ENCODE peak calls at places on chromosome 9, in seven cellular contexts. M, C, P, Z, L, W and V are unnamed samples.

GRCh38 chr9:93059097-93059959 is 827 bp downstream of the SUSD3 start:
- DNase-seq in P (no peak), M (peak; percentile 35), W (no peak), Z (no peak), C (no peak), L (no peak), V (no peak)

GRCh38 chr9:113125636-113126035 is 25.2 kb upstream of the SLC31A2 start:
- DNase-seq in C (no peak), P (no peak), L (no peak), W (no peak), M (no peak), Z (no peak), V (no peak)

GRCh38 chr9:84070590-84070989 is 90.0 kb downstream of the RMI1 start:
- DNase-seq in Z (no peak), W (no peak), P (no peak), M (no peak), L (no peak), C (no peak), V (no peak)

GRCh38 chr9:116271991-116272390 is 118.4 kb downstream of the PAPPA start:
- DNase-seq in W (no peak), Z (no peak), L (no peak), M (no peak), C (no peak), P (no peak), V (no peak)

GRCh38 chr9:121551985-121552753 is 52.5 kb upstream of the GGTA1 start:
- DNase-seq in C (no peak), M (no peak), P (no peak), L (no peak), W (no peak), Z (no peak), V (no peak)

GRCh38 chr9:68560131-68560844 is 19.6 kb upstream of the TMEM252 start:
- DNase-seq in M (peak; percentile 31), C (peak; percentile 42), P (peak; percentile 37), L (no peak), W (peak; percentile 84), Z (no peak), V (peak; percentile 53)

GRCh38 chr9:69745716-69746538 is 13.9 kb downstream of the PTAR1 start:
- DNase-seq in M (no peak), Z (no peak), P (no peak), W (peak; percentile 60), C (no peak), L (peak; percentile 21), V (peak; percentile 11)

GRCh38 chr9:19074836-19075235 is 25.6 kb downstream of the RRAGA start:
- DNase-seq in W (no peak), Z (no peak), M (no peak), P (no peak), C (no peak), L (peak; percentile 85), V (no peak)

GRCh38 chr9:99172129-99173091 is 49.3 kb downstream of the ALG2 start:
- DNase-seq in M (no peak), Z (no peak), C (no peak), L (no peak), P (no peak), W (no peak), V (peak; percentile 10)

GRCh38 chr9:7140401-7140800 is 382.6 kb downstream of the KDM4C start:
- DNase-seq in P (no peak), W (no peak), Z (no peak), L (no peak), M (no peak), C (no peak), V (no peak)

GRCh38 chr9:76655121-76655531 is 109.1 kb upstream of the PCA3 start:
- DNase-seq in W (no peak), C (no peak), P (no peak), Z (no peak), M (no peak), L (no peak), V (no peak)

GRCh38 chr9:83699615-83700014 is 8.1 kb downstream of the UBQLN1 start:
- DNase-seq in Z (no peak), C (no peak), W (no peak), L (no peak), M (no peak), P (no peak), V (no peak)

GRCh38 chr9:74942801-74943200 is 9.9 kb downstream of the C9orf40 start:
- DNase-seq in Z (no peak), L (peak; percentile 19), W (no peak), P (no peak), M (peak; percentile 30), C (no peak), V (no peak)

GRCh38 chr9:95313010-95313498 is 4.5 kb downstream of the FANCC start:
- DNase-seq in P (peak; percentile 85), L (peak; percentile 72), W (peak; percentile 58), M (no peak), Z (no peak), C (peak; percentile 36), V (peak; percentile 95)

GRCh38 chr9:77764894-77765780 is 117.0 kb upstream of the GNA14 start:
- DNase-seq in W (peak; percentile 84), Z (no peak), C (no peak), M (no peak), P (no peak), L (peak; percentile 48), V (peak; percentile 15)

GRCh38 chr9:121266906-121267650 is 884 bp upstream of the GSN start:
- DNase-seq in P (no peak), C (no peak), L (no peak), M (no peak), Z (no peak), W (no peak), V (no peak)

GRCh38 chr9:77876091-77876490 is 155.5 kb downstream of the GNAQ start:
- DNase-seq in C (peak; percentile 19), P (no peak), Z (no peak), W (peak; percentile 67), M (no peak), L (no peak), V (peak; percentile 16)

GRCh38 chr9:83544002-83544698 is 5.9 kb upstream of the FRMD3 start:
- DNase-seq in L (peak; percentile 79), W (peak; percentile 90), M (no peak), P (no peak), Z (peak; percentile 8), C (peak; percentile 39), V (peak; percentile 69)

GRCh38 chr9:4062966-4063365 is 236.9 kb downstream of the GLIS3 start:
- DNase-seq in C (no peak), P (no peak), M (no peak), Z (no peak), L (peak; percentile 52), W (peak; percentile 60), V (no peak)

GRCh38 chr9:114370251-114370984 is 17.4 kb downstream of the AKNA start:
- DNase-seq in M (no peak), W (no peak), P (no peak), L (no peak), C (no peak), Z (no peak), V (no peak)

GRCh38 chr9:96487949-96488348 is 38.0 kb downstream of the HABP4 start:
- DNase-seq in M (no peak), C (peak; percentile 88), P (no peak), W (peak; percentile 16), L (no peak), Z (no peak), V (no peak)

GRCh38 chr9:115551396-115551795 is 433.4 kb upstream of the TNC start:
- DNase-seq in L (no peak), C (no peak), M (no peak), W (peak; percentile 60), Z (no peak), P (no peak), V (no peak)

DNA sequence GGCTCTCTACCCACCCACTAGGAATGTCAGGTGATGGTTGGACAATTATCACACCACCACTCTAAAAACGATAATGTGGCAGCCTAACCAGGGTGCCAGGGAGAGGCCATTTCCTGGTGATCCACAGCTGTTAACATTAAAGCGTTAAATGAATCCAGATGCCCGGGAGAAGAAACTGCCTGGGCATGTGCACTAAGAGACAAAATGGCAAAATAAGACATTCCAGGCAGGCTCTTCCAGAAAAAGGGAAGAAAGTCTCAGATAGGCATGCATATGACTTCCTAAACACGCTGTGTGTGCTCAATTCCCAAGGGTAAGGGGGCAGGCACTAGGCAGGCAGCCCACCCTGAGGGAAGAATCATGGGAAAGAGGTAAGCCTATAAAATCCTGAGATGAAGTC is 4.6 kb upstream of the TXN start:
- DNase-seq in W (no peak), P (no peak), L (no peak), Z (no peak), C (no peak), M (no peak), V (no peak)
- H3K4me3 ChIP-seq in W (no peak overlapping the region), P (no peak overlapping the region), L (no peak overlapping the region), Z (no peak overlapping the region), C (no peak overlapping the region), M (no peak overlapping the region), V (no peak overlapping the region)

GRCh38 chr9:132788378-132788777 is 89.7 kb downstream of the AK8 start:
- DNase-seq in Z (no peak), L (no peak), P (no peak), C (no peak), W (no peak), M (no peak), V (no peak)
- H3K4me3 ChIP-seq in Z (no peak overlapping the region), L (no peak overlapping the region), P (no peak overlapping the region), C (no peak overlapping the region), W (no peak overlapping the region), M (no peak overlapping the region), V (no peak overlapping the region)

GRCh38 chr9:126113176-126113575 is 213.5 kb upstream of the MVB12B start:
- DNase-seq in C (no peak), L (no peak), Z (no peak), P (no peak), M (no peak), W (no peak), V (no peak)

GRCh38 chr9:126111556-126111955 is 215.1 kb upstream of the MVB12B start:
- DNase-seq in W (no peak), M (no peak), L (no peak), Z (no peak), C (no peak), P (no peak), V (no peak)

GRCh38 chr9:126113756-126114408 is 212.7 kb upstream of the MVB12B start:
- DNase-seq in P (no peak), L (no peak), C (no peak), M (no peak), W (no peak), Z (no peak), V (no peak)

GRCh38 chr9:126114409-126114760 is 212.2 kb upstream of the MVB12B start:
- DNase-seq in C (no peak), Z (no peak), W (no peak), P (no peak), L (no peak), M (no peak), V (no peak)

GRCh38 chr9:126112135-126112720 is 214.4 kb upstream of the MVB12B start:
- DNase-seq in M (no peak), L (no peak), P (no peak), C (no peak), W (no peak), Z (no peak), V (peak; percentile 16)
- H3K4me3 ChIP-seq in M (no peak overlapping the region), L (no peak overlapping the region), P (no peak overlapping the region), C (no peak overlapping the region), W (no peak overlapping the region), Z (no peak overlapping the region), V (no peak overlapping the region)

DNA sequence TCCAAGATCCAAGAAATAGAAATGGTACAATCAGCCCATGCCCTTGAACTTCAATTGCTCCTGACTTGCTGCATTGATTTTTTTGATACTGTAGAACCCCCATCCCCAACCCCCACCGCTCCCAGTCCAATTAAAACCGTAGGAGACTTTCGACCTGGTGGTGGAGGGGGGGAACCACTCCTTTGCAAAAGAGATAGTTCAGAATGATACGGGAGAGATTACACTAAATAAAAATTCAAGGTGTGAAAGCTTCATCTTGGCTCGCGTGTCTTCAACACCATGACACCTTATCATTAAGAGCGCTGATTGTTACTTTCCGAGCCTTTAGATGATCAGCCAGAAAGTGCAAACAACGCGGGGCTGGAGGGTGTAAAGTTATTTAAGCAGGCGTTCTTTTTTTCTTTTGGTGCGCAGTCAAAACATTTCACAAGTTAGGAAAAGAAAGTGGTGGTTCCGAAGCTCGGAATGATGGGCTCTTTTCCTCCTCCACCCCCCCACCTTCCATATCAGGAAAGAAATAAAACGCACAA is 1.3 kb upstream of the ZNF462 start:
- DNase-seq in C (no peak), W (peak; percentile 24), P (no peak), M (no peak), Z (no peak), L (no peak), V (no peak)
- H3K4me3 ChIP-seq in C (peak overlapping the region; percentile 72), W (peak overlapping the region; percentile 91), P (peak overlapping the region; percentile 46), M (no peak overlapping the region), Z (no peak overlapping the region), L (peak overlapping the region; percentile 80), V (peak overlapping the region; percentile 63)